ENCODE peak calls at places on chromosomes 16 and 17, in nine cellular contexts. A, C, B, I, O, J, X, R and T are unnamed samples.

GRCh38 chr17:16872836-16873653 is 98.9 kb downstream of the TNFRSF13B start:
- DNase-seq in J (peak; percentile 44), C (no peak), I (peak; percentile 6), B (peak; percentile 72), R (no peak), O (no peak), X (no peak), A (no peak), T (no peak)

GRCh38 chr16:57130950-57131321 is 38.6 kb downstream of the CPNE2 start:
- DNase-seq in A (no peak), C (no peak), R (no peak), I (no peak), J (no peak), B (no peak), O (no peak), X (no peak), T (no peak)

GRCh38 chr17:44384823-44385286 is 4.6 kb downstream of the ITGA2B start:
- DNase-seq in I (no peak), O (no peak), A (no peak), J (no peak), B (no peak), C (no peak), R (no peak), X (no peak), T (no peak)

GRCh38 chr17:13728751-13729150 is 127.0 kb upstream of the HS3ST3A1 start:
- DNase-seq in R (no peak), J (no peak), C (no peak), A (peak; percentile 56), B (no peak), I (no peak), X (no peak), O (no peak), T (no peak)

GRCh38 chr17:32588982-32589381 is 102.2 kb downstream of the CDK5R1 start:
- DNase-seq in A (no peak), B (peak; percentile 44), O (no peak), R (no peak), I (no peak), X (no peak), C (no peak), J (no peak), T (no peak)

GRCh38 chr17:66576473-66576872 is 258.4 kb upstream of the CACNG5 start:
- DNase-seq in R (no peak), A (no peak), C (no peak), O (no peak), X (no peak), J (no peak), B (no peak), I (no peak), T (no peak)

GRCh38 chr16:3088450-3088849 is 10.6 kb downstream of the ZSCAN10 start:
- DNase-seq in O (no peak), A (no peak), B (no peak), J (no peak), R (no peak), X (no peak), C (no peak), I (no peak), T (no peak)

GRCh38 chr17:35052240-35052608 is 11.3 kb downstream of the RFFL start:
- DNase-seq in J (no peak), I (no peak), X (no peak), A (peak; percentile 21), R (no peak), O (no peak), B (no peak), C (no peak), T (no peak)

GRCh38 chr17:28133562-28133970 is 91.1 kb downstream of the NLK start:
- DNase-seq in J (no peak), B (no peak), A (peak; percentile 79), C (no peak), I (peak; percentile 21), R (peak; percentile 67), O (peak; percentile 90), X (no peak), T (no peak)

GRCh38 chr17:29593546-29594440 is 861 bp downstream of the ANKRD13B start:
- DNase-seq in C (no peak), J (peak; percentile 43), B (no peak), A (no peak), I (no peak), X (peak; percentile 65), R (no peak), O (no peak), T (no peak)

GRCh38 chr16:88591577-88592021 is 21.4 kb downstream of the ZC3H18 start:
- DNase-seq in I (peak; percentile 29), J (peak; percentile 37), C (no peak), R (peak; percentile 69), A (no peak), X (no peak), O (no peak), B (no peak), T (no peak)